ENCODE peak calls at places on chromosomes 5 and 9, in six cellular contexts. F is HT1080, V is SW 1271, S is dermis microvascular lymphatic vessel endothelial cell, I is G401, O is H4. Q is an unnamed sample.

GRCh38 chr5:41968153-41968723 is 43.2 kb downstream of the FBXO4 start:
- DNase-seq in F (no peak), V (no peak), O (no peak), S (no peak), I (no peak), Q (no peak)

GRCh38 chr5:169584998-169585451 is 1.5 kb downstream of the SPDL1 start:
- DNase-seq in S (no peak), I (no peak), V (no peak), F (peak; percentile 4), O (no peak), Q (no peak)

GRCh38 chr5:43203373-43203772 is 11.3 kb downstream of the NIM1K start:
- DNase-seq in I (no peak), O (no peak), V (no peak), S (no peak), F (peak; percentile 34), Q (no peak)

GRCh38 chr9:91836515-91836914 is 113.5 kb downstream of the ROR2 start:
- DNase-seq in V (no peak), I (no peak), S (no peak), F (no peak), O (no peak), Q (no peak)

GRCh38 chr5:68494771-68495170 is 279.2 kb downstream of the PIK3R1 start:
- DNase-seq in S (no peak), F (no peak), I (no peak), V (no peak), O (no peak), Q (no peak)

GRCh38 chr5:43631182-43631910 is 28.4 kb downstream of the NNT start:
- DNase-seq in O (peak; percentile 87), I (peak; percentile 94), S (peak; percentile 66), V (peak; percentile 40), F (peak; percentile 78), Q (peak; percentile 91)

GRCh38 chr5:149011084-149011483 is 51.8 kb downstream of the SH3TC2 start:
- DNase-seq in F (peak; percentile 82), I (no peak), O (no peak), S (no peak), V (peak; percentile 48), Q (peak; percentile 86)

GRCh38 chr5:127872494-127872893 is 169.3 kb downstream of the CCDC192 start:
- DNase-seq in I (no peak), O (no peak), F (peak; percentile 1), V (no peak), S (no peak), Q (no peak)

GRCh38 chr5:108639356-108639755 is 108.3 kb upstream of the FER start:
- DNase-seq in O (no peak), F (peak; percentile 16), V (no peak), I (no peak), S (no peak), Q (no peak)

GRCh38 chr5:127572930-127573329 is 55.5 kb downstream of the PRRC1 start:
- DNase-seq in S (no peak), O (no peak), V (no peak), I (no peak), F (peak; percentile 5), Q (no peak)

GRCh38 chr5:142782976-142783539 is 12.9 kb downstream of the ARHGAP26 start:
- DNase-seq in V (no peak), I (no peak), O (no peak), F (no peak), S (no peak), Q (no peak)

GRCh38 chr9:69295872-69296562 is 29.0 kb upstream of the ENTREP1 start:
- DNase-seq in F (no peak), I (no peak), S (no peak), V (no peak), O (no peak), Q (no peak)

GRCh38 chr9:121817476-121817875 is 166.0 kb downstream of the DAB2IP start:
- DNase-seq in V (no peak), O (no peak), I (no peak), S (no peak), F (no peak), Q (no peak)

GRCh38 chr5:78611161-78611605 is 37.4 kb downstream of the LHFPL2 start:
- DNase-seq in S (no peak), O (no peak), F (peak; percentile 16), I (no peak), V (no peak), Q (no peak)